ENCODE peak calls at places on chromosomes 7 and 10, in ten cellular contexts. B, I, X, Q, Z, A, Y, P, C and O are unnamed samples.
A peak's percentile ranks its signal among the peaks of the same experiment; 100 is the strongest.

GRCh38 chr7:20778063-20778721 is 8.5 kb downstream of the SP8 start:
- DNase-seq in B (peak; percentile 16), I (peak; percentile 88), X (no peak), Q (peak; percentile 37), Z (no peak), A (no peak), Y (no peak), P (no peak), C (no peak), O (no peak)

GRCh38 chr7:150963707-150964559 is 14.2 kb downstream of the KCNH2 start:
- DNase-seq in B (peak; percentile 6), I (no peak), X (no peak), Q (no peak), Z (no peak), A (no peak), Y (no peak), P (no peak), C (no peak), O (no peak)

GRCh38 chr7:107201795-107202450 is 33.1 kb downstream of the HBP1 start:
- DNase-seq in B (peak; percentile 40), I (peak; percentile 76), X (peak; percentile 33), Q (peak; percentile 37), Z (no peak), A (no peak), Y (peak; percentile 16), P (no peak), C (no peak), O (no peak)

GRCh38 chr10:82888809-82889455 is 1013.9 kb downstream of the NRG3 start:
- DNase-seq in B (no peak), I (peak; percentile 85), X (no peak), Q (no peak), Z (no peak), A (no peak), Y (no peak), P (no peak), C (no peak), O (no peak)

GRCh38 chr10:61900829-61901783 is at the start of gene ARID5B:
- DNase-seq in B (no peak), I (peak; percentile 84), X (peak; percentile 75), Q (peak; percentile 77), Z (no peak), A (peak; percentile 38), Y (peak; percentile 44), P (peak; percentile 79), C (no peak), O (no peak)

GRCh38 chr7:22356855-22357310 is at the start of gene RAPGEF5:
- DNase-seq in B (no peak), I (peak; percentile 68), X (no peak), Q (peak; percentile 66), Z (no peak), A (no peak), Y (no peak), P (no peak), C (no peak), O (no peak)

GRCh38 chr10:97687785-97688781 is 1.0 kb upstream of the AVPI1 start:
- DNase-seq in B (peak; percentile 46), I (peak; percentile 24), X (peak; percentile 48), Q (peak; percentile 49), Z (no peak), A (peak; percentile 52), Y (no peak), P (no peak), C (no peak), O (no peak)

GRCh38 chr7:43295429-43295828 is 183.0 kb downstream of the HECW1 start:
- DNase-seq in B (no peak), I (peak; percentile 55), X (no peak), Q (no peak), Z (no peak), A (no peak), Y (no peak), P (no peak), C (no peak), O (no peak)

GRCh38 chr7:7535688-7536087 is at the start of gene COL28A1:
- DNase-seq in B (no peak), I (no peak), X (no peak), Q (no peak), Z (no peak), A (no peak), Y (no peak), P (no peak), C (no peak), O (peak; percentile 16)

GRCh38 chr7:151579642-151580041 is 59.9 kb upstream of the RHEB start:
- DNase-seq in B (no peak), I (no peak), X (no peak), Q (no peak), Z (no peak), A (no peak), Y (no peak), P (no peak), C (no peak), O (no peak)

GRCh38 chr10:71049994-71050393 is 161.6 kb upstream of the PCBD1 start:
- DNase-seq in B (no peak), I (no peak), X (no peak), Q (no peak), Z (no peak), A (no peak), Y (no peak), P (no peak), C (no peak), O (no peak)

GRCh38 chr7:155727616-155728015 is 83.2 kb downstream of the RBM33 start:
- DNase-seq in B (no peak), I (no peak), X (no peak), Q (no peak), Z (no peak), A (no peak), Y (no peak), P (no peak), C (no peak), O (no peak)

GRCh38 chr7:24981544-24981951 is 1.6 kb upstream of the OSBPL3 start:
- DNase-seq in B (peak; percentile 35), I (peak; percentile 50), X (peak; percentile 69), Q (peak; percentile 78), Z (peak; percentile 75), A (peak; percentile 57), Y (peak; percentile 54), P (peak; percentile 60), C (no peak), O (no peak)

GRCh38 chr7:24979863-24980694 is at the start of gene OSBPL3:
- DNase-seq in B (peak; percentile 91), I (peak; percentile 98), X (peak; percentile 97), Q (peak; percentile 94), Z (peak; percentile 98), A (peak; percentile 92), Y (peak; percentile 96), P (peak; percentile 95), C (no peak), O (peak; percentile 82)

GRCh38 chr7:24979470-24979862 is 512 bp downstream of the OSBPL3 start:
- DNase-seq in B (peak; percentile 49), I (no peak), X (no peak), Q (peak; percentile 80), Z (peak; percentile 64), A (peak; percentile 49), Y (peak; percentile 76), P (peak; percentile 87), C (no peak), O (no peak)

GRCh38 chr7:24980695-24981543 is 941 bp upstream of the OSBPL3 start:
- DNase-seq in B (peak; percentile 18), I (peak; percentile 45), X (peak; percentile 53), Q (peak; percentile 57), Z (no peak), A (peak; percentile 36), Y (peak; percentile 23), P (peak; percentile 57), C (no peak), O (no peak)

GRCh38 chr7:24982917-24983316 is 2.9 kb upstream of the OSBPL3 start:
- DNase-seq in B (no peak), I (peak; percentile 69), X (no peak), Q (no peak), Z (no peak), A (no peak), Y (no peak), P (no peak), C (no peak), O (no peak)
- TF ChIP-seq CTCF in B (no peak), I (peak; percentile 67), X (peak; percentile 33), Q (peak; percentile 46), Z (no peak), A (no peak), Y (no peak), P (no peak), C (peak; percentile 17), O (peak; percentile 29)

GRCh38 chr7:27194641-27195379 is 5.1 kb downstream of the HOXA13 start:
- DNase-seq in B (no peak), I (no peak), X (no peak), Q (no peak), Z (no peak), A (no peak), Y (no peak), P (no peak), C (no peak), O (no peak)
- H3K4me3 ChIP-seq in B (no peak overlapping the region), I (no peak overlapping the region), X (no peak overlapping the region), Q (no peak overlapping the region), Z (no peak overlapping the region), A (no peak overlapping the region), Y (no peak overlapping the region), P (no peak overlapping the region), C (no peak overlapping the region), O (no peak overlapping the region)

DNA sequence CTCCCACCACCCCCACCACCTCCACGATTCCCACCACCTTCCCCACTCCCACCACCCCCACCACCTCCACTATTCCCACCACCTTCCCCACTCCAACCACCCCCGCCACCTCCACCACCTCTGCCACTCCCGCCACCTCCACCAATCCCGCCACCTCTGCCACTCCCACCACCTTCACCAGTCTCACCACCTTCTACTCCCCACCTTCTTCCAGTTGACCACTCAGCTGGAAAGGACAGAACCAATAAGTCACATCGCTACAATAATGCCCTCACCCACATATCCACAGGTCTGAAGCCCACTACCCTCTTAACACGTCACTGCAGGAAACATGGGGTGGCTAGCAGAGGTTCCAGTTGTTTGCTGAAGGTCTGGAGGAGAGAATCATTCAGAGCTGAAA is 93.5 kb upstream of the PAX2 start:
- DNase-seq in B (no peak), I (no peak), X (no peak), Q (no peak), Z (no peak), A (no peak), Y (no peak), P (no peak), C (no peak), O (no peak)
- TF ChIP-seq CTCF in B (no peak), I (no peak), X (no peak), Q (no peak), Z (no peak), A (no peak), Y (no peak), P (no peak), C (no peak), O (no peak)

DNA sequence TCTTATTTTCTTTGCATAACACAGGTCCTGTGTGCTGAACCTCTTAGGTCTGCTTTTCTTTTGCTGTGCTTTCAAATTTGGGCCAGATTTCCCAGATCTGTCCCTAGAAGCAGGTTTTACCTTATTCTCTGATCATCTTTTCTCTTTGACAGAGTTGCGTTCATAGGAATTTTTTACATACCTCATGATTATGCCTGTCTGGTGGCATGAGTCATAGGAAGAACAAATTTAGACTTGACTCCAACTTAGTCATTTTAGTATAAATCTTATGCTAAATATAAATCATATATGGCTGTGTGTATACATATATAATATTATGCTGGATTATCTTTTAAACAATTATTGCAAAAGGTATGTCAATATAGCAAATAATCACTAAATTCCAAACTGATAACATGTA is 1038.9 kb downstream of the GRM8 start:
- DNase-seq in B (no peak), I (no peak), X (peak; percentile 2), Q (peak; percentile 26), Z (no peak), A (no peak), Y (no peak), P (no peak), C (no peak), O (no peak)
- H3K4me3 ChIP-seq in B (no peak overlapping the region), I (no peak overlapping the region), X (no peak overlapping the region), Q (no peak overlapping the region), Z (no peak overlapping the region), A (no peak overlapping the region), Y (no peak overlapping the region), P (no peak overlapping the region), C (no peak overlapping the region), O (no peak overlapping the region)